ENCODE peak calls at places on chromosomes 5 and 9, in nine cellular contexts. D, U, E, B, O, W, J, K and S are unnamed samples.
A peak's percentile ranks its signal among the peaks of the same experiment; 100 is the strongest.

GRCh38 chr9:116153765-116154333 is at the start of gene PAPPA:
- DNase-seq in E (peak; percentile 23), W (peak; percentile 24), B (no peak), J (no peak), D (no peak), O (no peak), K (no peak), U (peak; percentile 24), S (no peak)

GRCh38 chr9:34989946-34990635 is 546 bp downstream of the DNAJB5 start:
- DNase-seq in E (peak; percentile 92), U (peak; percentile 91), W (peak; percentile 81), D (peak; percentile 56), J (peak; percentile 80), K (peak; percentile 52), O (peak; percentile 64), B (peak; percentile 30), S (no peak)

GRCh38 chr9:94867842-94868312 is 141.4 kb downstream of the AOPEP start:
- DNase-seq in J (no peak), D (peak; percentile 92), K (peak; percentile 97), W (no peak), E (no peak), O (no peak), U (peak; percentile 20), B (peak; percentile 11), S (no peak)

GRCh38 chr5:115599924-115600323 is 2.4 kb downstream of the TICAM2 start:
- DNase-seq in E (no peak), K (peak; percentile 25), O (no peak), J (no peak), B (no peak), D (no peak), U (no peak), W (no peak), S (no peak)

GRCh38 chr9:133797406-133798150 is 59.4 kb upstream of the SARDH start:
- DNase-seq in B (no peak), W (peak; percentile 56), D (no peak), K (no peak), U (no peak), E (no peak), J (no peak), O (no peak), S (no peak)

GRCh38 chr5:144335561-144335960 is 164.9 kb downstream of the KCTD16 start:
- DNase-seq in U (no peak), O (no peak), K (no peak), B (no peak), J (no peak), W (no peak), D (no peak), E (no peak), S (no peak)

GRCh38 chr5:109714592-109714991 is 24.9 kb downstream of the MAN2A1 start:
- DNase-seq in W (no peak), E (no peak), O (no peak), U (no peak), K (no peak), J (no peak), D (no peak), B (no peak), S (no peak)

GRCh38 chr5:32909207-32909606 is 198.1 kb downstream of the NPR3 start:
- DNase-seq in U (no peak), D (peak; percentile 39), K (peak; percentile 89), O (no peak), B (no peak), J (no peak), W (no peak), E (no peak), S (no peak)

GRCh38 chr5:115778417-115778816 is 38.0 kb downstream of the CDO1 start:
- DNase-seq in K (peak; percentile 21), B (no peak), D (no peak), W (no peak), J (no peak), U (no peak), O (no peak), E (no peak), S (no peak)

GRCh38 chr5:10591946-10592345 is 28.1 kb downstream of the ANKRD33B start:
- DNase-seq in U (no peak), D (no peak), E (no peak), O (no peak), B (no peak), W (no peak), J (no peak), K (no peak), S (no peak)

GRCh38 chr9:92770005-92770995 is 5.7 kb upstream of the BICD2 start:
- DNase-seq in K (no peak), B (no peak), U (peak; percentile 45), W (no peak), D (peak; percentile 41), J (no peak), O (peak; percentile 8), E (no peak), S (no peak)

GRCh38 chr5:52328220-52328619 is 459.5 kb upstream of the ITGA1 start:
- DNase-seq in D (no peak), B (no peak), J (no peak), U (no peak), K (no peak), E (no peak), W (no peak), O (no peak), S (no peak)

GRCh38 chr5:15704397-15704947 is 204.5 kb downstream of the FBXL7 start:
- DNase-seq in U (no peak), O (no peak), E (no peak), K (peak; percentile 52), B (no peak), J (no peak), D (no peak), W (no peak), S (no peak)

GRCh38 chr9:127424669-127424986 is 446 bp downstream of the ZNF79 start:
- DNase-seq in D (no peak), J (no peak), E (no peak), O (peak; percentile 58), W (no peak), K (no peak), B (no peak), U (peak; percentile 50), S (peak; percentile 26)

GRCh38 chr9:124125590-124126047 is 114.1 kb downstream of the LHX2 start:
- DNase-seq in J (no peak), W (no peak), D (no peak), E (no peak), B (no peak), K (no peak), O (no peak), U (no peak), S (no peak)

DNA sequence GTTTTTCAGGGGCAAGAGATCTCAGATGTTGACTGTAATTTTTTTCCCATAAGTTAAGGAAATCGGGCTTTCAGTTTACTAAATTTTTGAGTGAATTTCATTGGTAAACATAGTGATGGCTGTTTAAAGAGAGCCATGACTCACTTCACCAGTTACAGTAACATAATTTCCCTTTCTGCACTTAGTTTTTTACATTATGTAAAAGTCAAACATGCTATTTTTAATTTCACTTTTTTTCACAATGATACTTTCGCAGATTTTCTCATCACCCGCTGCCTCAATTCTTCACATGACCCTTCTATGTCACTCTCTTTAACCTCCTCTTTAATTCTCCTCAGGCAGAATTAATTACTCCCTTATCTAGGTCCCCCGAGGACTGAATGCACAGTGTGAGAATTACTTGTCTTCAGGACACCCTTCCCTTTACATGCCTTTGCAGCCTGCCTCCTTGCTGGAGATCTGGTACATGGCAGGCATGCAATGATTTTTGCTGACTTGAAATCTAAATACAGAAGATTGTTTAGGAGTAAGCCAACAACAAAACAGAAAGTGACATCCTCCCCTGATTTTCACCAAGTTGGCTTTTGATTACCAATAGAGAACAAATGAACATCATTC is 217.5 kb upstream of the S1PR3 start:
- DNase-seq in W (no peak), K (peak; percentile 52), B (no peak), U (no peak), J (no peak), E (no peak), O (no peak), D (peak; percentile 64), S (no peak)
- TF ChIP-seq CTCF in W (no peak), K (no peak), B (no peak), U (peak; percentile 28), J (no peak), E (no peak), O (no peak), D (peak; percentile 45), S (no peak)

DNA sequence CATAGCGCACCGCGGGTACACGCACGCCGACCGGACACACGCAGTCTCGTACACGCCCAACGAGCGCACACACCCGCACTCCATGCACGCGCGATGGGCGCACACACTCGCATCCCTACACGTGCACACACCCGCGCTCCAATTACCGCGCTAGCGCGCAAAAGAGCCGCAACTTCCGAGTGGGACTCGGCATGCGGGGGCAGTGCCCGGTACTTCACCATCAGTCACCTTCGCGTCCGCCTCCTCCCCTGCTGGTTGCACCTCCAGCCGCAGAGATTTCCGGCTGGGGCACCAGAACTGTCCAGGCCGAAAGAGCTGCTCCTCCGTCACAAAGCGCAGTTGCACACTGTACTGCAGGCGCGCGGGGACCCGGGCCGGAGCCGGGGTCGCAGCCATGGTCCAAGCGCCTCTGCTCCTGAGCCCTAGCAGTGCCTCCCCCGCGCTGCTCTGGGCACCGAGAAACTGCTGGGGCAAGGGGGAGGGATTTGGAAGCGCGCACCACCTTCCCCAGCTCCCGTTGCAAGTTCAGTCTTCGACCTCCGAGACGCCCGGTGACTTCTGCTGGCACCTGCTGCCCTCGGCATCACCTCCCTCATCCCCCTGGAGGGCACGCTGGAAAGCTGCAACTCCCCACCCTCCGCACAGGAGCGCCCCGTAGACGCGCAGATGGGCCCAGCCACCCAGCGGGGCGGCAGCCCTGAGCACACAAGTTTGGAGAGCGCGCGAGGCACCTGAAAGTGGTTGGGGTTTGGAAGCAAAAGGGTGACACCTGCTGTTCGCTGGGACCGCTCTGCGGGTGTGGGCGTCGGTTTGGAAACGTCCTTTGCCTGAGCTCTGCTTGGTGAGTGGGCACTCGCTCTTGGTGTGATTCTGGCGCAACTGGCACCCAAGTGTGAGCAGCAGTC is 337.4 kb upstream of the PUM3 start:
- DNase-seq in O (peak; percentile 71), B (peak; percentile 24), J (no peak), D (peak; percentile 21), W (peak; percentile 38), K (no peak), E (peak; percentile 63), U (peak; percentile 75), S (peak; percentile 35)
- TF ChIP-seq CTCF in O (peak; percentile 31), B (no peak), J (peak; percentile 12), D (no peak), W (peak; percentile 8), K (no peak), E (peak; percentile 26), U (peak; percentile 58), S (no peak)

GRCh38 chr5:150119421-150120061 is 33.2 kb upstream of the CSF1R start:
- DNase-seq in U (no peak), J (peak; percentile 63), O (no peak), E (no peak), B (no peak), W (no peak), D (no peak), K (no peak), S (no peak)
- TF ChIP-seq CTCF in U (no peak), J (no peak), O (no peak), E (no peak), B (no peak), W (no peak), D (no peak), K (no peak), S (no peak)

DNA sequence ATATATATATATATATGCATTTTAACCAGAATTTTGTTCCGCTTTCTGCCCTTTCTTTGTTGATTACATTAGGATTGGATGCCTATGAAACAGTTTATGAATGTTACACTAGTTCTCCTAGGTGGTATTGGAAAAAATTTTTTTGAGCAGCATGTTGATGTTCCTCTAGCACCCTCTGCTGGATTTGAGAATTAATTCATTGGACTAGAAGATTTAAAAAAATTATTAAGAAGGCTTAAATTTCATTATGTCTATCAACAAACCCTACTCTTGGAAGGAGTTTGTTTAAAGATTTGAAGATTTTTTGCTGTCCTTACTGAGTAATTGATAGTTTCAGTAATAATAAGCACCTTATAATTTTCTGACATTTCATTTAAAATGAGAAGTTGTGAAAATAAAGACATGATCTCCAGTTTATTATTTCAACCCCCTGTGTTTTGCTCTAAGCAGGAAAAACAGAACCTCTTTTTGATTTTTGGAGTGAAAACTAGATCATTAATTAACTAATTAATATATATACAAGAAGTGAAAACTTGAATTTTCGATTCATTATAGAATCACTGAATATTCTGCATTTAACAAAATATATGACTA is 89.6 kb downstream of the CCDC171 start:
- DNase-seq in D (peak; percentile 68), E (no peak), W (no peak), U (peak; percentile 69), O (no peak), B (no peak), J (no peak), K (peak; percentile 25), S (peak; percentile 39)
- TF ChIP-seq CTCF in D (peak; percentile 59), E (peak; percentile 69), W (peak; percentile 43), U (peak; percentile 65), O (peak; percentile 66), B (peak; percentile 32), J (peak; percentile 28), K (peak; percentile 55), S (peak; percentile 16)